ENCODE peak calls at places on chromosomes 13 and 19, in seven cellular contexts. One of them, this sample, is unnamed.

GRCh38 chr13:66657165-66657895 is 572.8 kb downstream of the PCDH9 start:
- DNase-seq in heart right ventricle: peak
- DNase-seq in progenitor cell of endocrine pancreas: no peak
- DNase-seq in iris pigment epithelial cell: peak
- DNase-seq in dorsolateral prefrontal cortex: peak
- DNase-seq in activated T-cell treated with anti-CD3 and anti-CD28 coated beads, Interleukin-2, amount 50 U/mL, for 4 hours: no peak
- DNase-seq in GDM1: no peak
- DNase-seq in this sample: peak

GRCh38 chr13:24693862-24694471 is 13.8 kb downstream of the ATP12A start:
- DNase-seq in progenitor cell of endocrine pancreas: peak
- DNase-seq in GDM1: peak
- DNase-seq in iris pigment epithelial cell: peak
- DNase-seq in heart right ventricle: no peak
- DNase-seq in dorsolateral prefrontal cortex: peak
- DNase-seq in activated T-cell treated with anti-CD3 and anti-CD28 coated beads, Interleukin-2, amount 50 U/mL, for 4 hours: no peak
- DNase-seq in this sample: no peak

GRCh38 chr13:100506600-100507422 is 81.8 kb downstream of the GGACT start:
- DNase-seq in activated T-cell treated with anti-CD3 and anti-CD28 coated beads, Interleukin-2, amount 50 U/mL, for 4 hours: no peak
- DNase-seq in dorsolateral prefrontal cortex: no peak
- DNase-seq in heart right ventricle: no peak
- DNase-seq in iris pigment epithelial cell: no peak
- DNase-seq in GDM1: peak
- DNase-seq in progenitor cell of endocrine pancreas: no peak
- DNase-seq in this sample: no peak

GRCh38 chr13:34507630-34508029 is 434.4 kb upstream of the NBEA start:
- DNase-seq in GDM1: no peak
- DNase-seq in progenitor cell of endocrine pancreas: no peak
- DNase-seq in iris pigment epithelial cell: no peak
- DNase-seq in heart right ventricle: no peak
- DNase-seq in dorsolateral prefrontal cortex: no peak
- DNase-seq in activated T-cell treated with anti-CD3 and anti-CD28 coated beads, Interleukin-2, amount 50 U/mL, for 4 hours: no peak
- DNase-seq in this sample: peak

GRCh38 chr19:33186835-33187540 is 7.1 kb upstream of the LRP3 start:
- DNase-seq in iris pigment epithelial cell: no peak
- DNase-seq in activated T-cell treated with anti-CD3 and anti-CD28 coated beads, Interleukin-2, amount 50 U/mL, for 4 hours: no peak
- DNase-seq in heart right ventricle: no peak
- DNase-seq in dorsolateral prefrontal cortex: no peak
- DNase-seq in progenitor cell of endocrine pancreas: no peak
- DNase-seq in GDM1: no peak
- DNase-seq in this sample: no peak

GRCh38 chr13:100525453-100526298 is 62.9 kb downstream of the GGACT start:
- DNase-seq in activated T-cell treated with anti-CD3 and anti-CD28 coated beads, Interleukin-2, amount 50 U/mL, for 4 hours: no peak
- DNase-seq in iris pigment epithelial cell: no peak
- DNase-seq in dorsolateral prefrontal cortex: no peak
- DNase-seq in GDM1: no peak
- DNase-seq in heart right ventricle: no peak
- DNase-seq in progenitor cell of endocrine pancreas: no peak
- DNase-seq in this sample: no peak

GRCh38 chr19:27679399-27679798 is 1533.6 kb downstream of the UQCRFS1 start:
- DNase-seq in progenitor cell of endocrine pancreas: no peak
- DNase-seq in activated T-cell treated with anti-CD3 and anti-CD28 coated beads, Interleukin-2, amount 50 U/mL, for 4 hours: no peak
- DNase-seq in GDM1: no peak
- DNase-seq in heart right ventricle: no peak
- DNase-seq in dorsolateral prefrontal cortex: no peak
- DNase-seq in iris pigment epithelial cell: no peak
- DNase-seq in this sample: no peak

GRCh38 chr13:88701551-88701950 is 1030.4 kb downstream of the SLITRK5 start:
- DNase-seq in activated T-cell treated with anti-CD3 and anti-CD28 coated beads, Interleukin-2, amount 50 U/mL, for 4 hours: no peak
- DNase-seq in iris pigment epithelial cell: no peak
- DNase-seq in GDM1: no peak
- DNase-seq in dorsolateral prefrontal cortex: no peak
- DNase-seq in progenitor cell of endocrine pancreas: no peak
- DNase-seq in heart right ventricle: no peak
- DNase-seq in this sample: no peak

GRCh38 chr13:80171096-80171495 is 169.8 kb downstream of the SPRY2 start:
- DNase-seq in GDM1: no peak
- DNase-seq in iris pigment epithelial cell: no peak
- DNase-seq in heart right ventricle: no peak
- DNase-seq in progenitor cell of endocrine pancreas: no peak
- DNase-seq in activated T-cell treated with anti-CD3 and anti-CD28 coated beads, Interleukin-2, amount 50 U/mL, for 4 hours: no peak
- DNase-seq in dorsolateral prefrontal cortex: no peak
- DNase-seq in this sample: no peak

GRCh38 chr13:21909331-21909730 is 238.5 kb downstream of the FGF9 start:
- DNase-seq in progenitor cell of endocrine pancreas: no peak
- DNase-seq in dorsolateral prefrontal cortex: no peak
- DNase-seq in activated T-cell treated with anti-CD3 and anti-CD28 coated beads, Interleukin-2, amount 50 U/mL, for 4 hours: no peak
- DNase-seq in GDM1: no peak
- DNase-seq in iris pigment epithelial cell: no peak
- DNase-seq in heart right ventricle: no peak
- DNase-seq in this sample: no peak

GRCh38 chr13:34719060-34719875 is 222.8 kb upstream of the NBEA start:
- DNase-seq in heart right ventricle: no peak
- DNase-seq in GDM1: no peak
- DNase-seq in iris pigment epithelial cell: no peak
- DNase-seq in dorsolateral prefrontal cortex: no peak
- DNase-seq in progenitor cell of endocrine pancreas: no peak
- DNase-seq in activated T-cell treated with anti-CD3 and anti-CD28 coated beads, Interleukin-2, amount 50 U/mL, for 4 hours: no peak
- DNase-seq in this sample: no peak

GRCh38 chr19:13888281-13888680 is 11.3 kb downstream of the NANOS3 start:
- DNase-seq in GDM1: no peak
- DNase-seq in activated T-cell treated with anti-CD3 and anti-CD28 coated beads, Interleukin-2, amount 50 U/mL, for 4 hours: no peak
- DNase-seq in progenitor cell of endocrine pancreas: no peak
- DNase-seq in heart right ventricle: no peak
- DNase-seq in dorsolateral prefrontal cortex: no peak
- DNase-seq in iris pigment epithelial cell: no peak
- DNase-seq in this sample: no peak

GRCh38 chr19:1206063-1206732 is 620 bp downstream of the STK11 start:
- DNase-seq in progenitor cell of endocrine pancreas: no peak
- DNase-seq in iris pigment epithelial cell: no peak
- DNase-seq in heart right ventricle: no peak
- DNase-seq in GDM1: no peak
- DNase-seq in activated T-cell treated with anti-CD3 and anti-CD28 coated beads, Interleukin-2, amount 50 U/mL, for 4 hours: no peak
- DNase-seq in dorsolateral prefrontal cortex: no peak
- DNase-seq in this sample: no peak

GRCh38 chr13:109372666-109373065 is 413.7 kb downstream of the IRS2 start:
- DNase-seq in GDM1: no peak
- DNase-seq in progenitor cell of endocrine pancreas: no peak
- DNase-seq in iris pigment epithelial cell: no peak
- DNase-seq in activated T-cell treated with anti-CD3 and anti-CD28 coated beads, Interleukin-2, amount 50 U/mL, for 4 hours: no peak
- DNase-seq in dorsolateral prefrontal cortex: no peak
- DNase-seq in heart right ventricle: no peak
- DNase-seq in this sample: no peak

GRCh38 chr13:35600137-35600536 is 123.6 kb upstream of the MAB21L1 start:
- DNase-seq in activated T-cell treated with anti-CD3 and anti-CD28 coated beads, Interleukin-2, amount 50 U/mL, for 4 hours: no peak
- DNase-seq in GDM1: no peak
- DNase-seq in progenitor cell of endocrine pancreas: no peak
- DNase-seq in iris pigment epithelial cell: peak
- DNase-seq in heart right ventricle: no peak
- DNase-seq in dorsolateral prefrontal cortex: no peak
- DNase-seq in this sample: peak

GRCh38 chr13:60629158-60629557 is 232.1 kb downstream of the TDRD3 start:
- DNase-seq in activated T-cell treated with anti-CD3 and anti-CD28 coated beads, Interleukin-2, amount 50 U/mL, for 4 hours: no peak
- DNase-seq in heart right ventricle: no peak
- DNase-seq in GDM1: no peak
- DNase-seq in iris pigment epithelial cell: no peak
- DNase-seq in dorsolateral prefrontal cortex: no peak
- DNase-seq in progenitor cell of endocrine pancreas: no peak
- DNase-seq in this sample: no peak

GRCh38 chr19:50723069-50723468 is at the start of gene CLEC11A:
- DNase-seq in heart right ventricle: peak
- DNase-seq in activated T-cell treated with anti-CD3 and anti-CD28 coated beads, Interleukin-2, amount 50 U/mL, for 4 hours: no peak
- DNase-seq in GDM1: no peak
- DNase-seq in dorsolateral prefrontal cortex: no peak
- DNase-seq in iris pigment epithelial cell: peak
- DNase-seq in progenitor cell of endocrine pancreas: no peak
- DNase-seq in this sample: no peak

GRCh38 chr13:67880916-67881315 is 650.8 kb upstream of the PCDH9 start:
- DNase-seq in progenitor cell of endocrine pancreas: no peak
- DNase-seq in dorsolateral prefrontal cortex: no peak
- DNase-seq in iris pigment epithelial cell: peak
- DNase-seq in GDM1: no peak
- DNase-seq in activated T-cell treated with anti-CD3 and anti-CD28 coated beads, Interleukin-2, amount 50 U/mL, for 4 hours: no peak
- DNase-seq in heart right ventricle: no peak
- DNase-seq in this sample: peak

GRCh38 chr13:30364876-30365275 is 57.4 kb upstream of the UBE2L5 start:
- DNase-seq in heart right ventricle: no peak
- DNase-seq in dorsolateral prefrontal cortex: no peak
- DNase-seq in GDM1: no peak
- DNase-seq in iris pigment epithelial cell: peak
- DNase-seq in activated T-cell treated with anti-CD3 and anti-CD28 coated beads, Interleukin-2, amount 50 U/mL, for 4 hours: no peak
- DNase-seq in progenitor cell of endocrine pancreas: no peak
- DNase-seq in this sample: peak

GRCh38 chr19:3547301-3547731 is 8.3 kb downstream of the TEKTIP1 start:
- DNase-seq in iris pigment epithelial cell: no peak
- DNase-seq in heart right ventricle: no peak
- DNase-seq in GDM1: no peak
- DNase-seq in progenitor cell of endocrine pancreas: no peak
- DNase-seq in dorsolateral prefrontal cortex: no peak
- DNase-seq in activated T-cell treated with anti-CD3 and anti-CD28 coated beads, Interleukin-2, amount 50 U/mL, for 4 hours: no peak
- DNase-seq in this sample: no peak

GRCh38 chr19:2475018-2475701 is 767 bp upstream of the GADD45B start:
- DNase-seq in activated T-cell treated with anti-CD3 and anti-CD28 coated beads, Interleukin-2, amount 50 U/mL, for 4 hours: peak
- DNase-seq in iris pigment epithelial cell: peak
- DNase-seq in heart right ventricle: peak
- DNase-seq in GDM1: peak
- DNase-seq in progenitor cell of endocrine pancreas: no peak
- DNase-seq in dorsolateral prefrontal cortex: no peak
- DNase-seq in this sample: peak

This sample was measured in astrocyte.